ENCODE peak calls at places on chromosomes 2 and 18, in five cellular contexts. One of them, this sample, is unnamed.

GRCh38 chr2:180050246-180050645 is 43.1 kb upstream of the CWC22 start:
- DNase-seq in stimulated activated CD8-positive, alpha-beta memory T cell treated with anti-CD3 and anti-CD28 coated beads, Interleukin-15, amount 100 ng/mL, for 24 hours: no peak
- DNase-seq in heart right ventricle: no peak
- DNase-seq in hepatic stellate cell: no peak
- DNase-seq in NCI-H510A treated with DMSO at 0.1 percent for 48 hours: no peak
- DNase-seq in this sample: no peak

GRCh38 chr2:124325667-124326425 is 300.8 kb downstream of the CNTNAP5 start:
- DNase-seq in stimulated activated CD8-positive, alpha-beta memory T cell treated with anti-CD3 and anti-CD28 coated beads, Interleukin-15, amount 100 ng/mL, for 24 hours: no peak
- DNase-seq in heart right ventricle: no peak
- DNase-seq in hepatic stellate cell: peak
- DNase-seq in NCI-H510A treated with DMSO at 0.1 percent for 48 hours: peak
- DNase-seq in this sample: no peak

GRCh38 chr2:62099523-62100175 is 96.3 kb upstream of the B3GNT2 start:
- DNase-seq in stimulated activated CD8-positive, alpha-beta memory T cell treated with anti-CD3 and anti-CD28 coated beads, Interleukin-15, amount 100 ng/mL, for 24 hours: no peak
- DNase-seq in heart right ventricle: no peak
- DNase-seq in hepatic stellate cell: no peak
- DNase-seq in NCI-H510A treated with DMSO at 0.1 percent for 48 hours: no peak
- DNase-seq in this sample: no peak

GRCh38 chr18:77191241-77191751 is 58.4 kb upstream of the GALR1 start:
- DNase-seq in stimulated activated CD8-positive, alpha-beta memory T cell treated with anti-CD3 and anti-CD28 coated beads, Interleukin-15, amount 100 ng/mL, for 24 hours: no peak
- DNase-seq in heart right ventricle: no peak
- DNase-seq in hepatic stellate cell: no peak
- DNase-seq in NCI-H510A treated with DMSO at 0.1 percent for 48 hours: no peak
- DNase-seq in this sample: no peak

GRCh38 chr2:240362216-240362755 is 73.2 kb upstream of the GPC1 start:
- DNase-seq in stimulated activated CD8-positive, alpha-beta memory T cell treated with anti-CD3 and anti-CD28 coated beads, Interleukin-15, amount 100 ng/mL, for 24 hours: no peak
- DNase-seq in heart right ventricle: no peak
- DNase-seq in hepatic stellate cell: no peak
- DNase-seq in NCI-H510A treated with DMSO at 0.1 percent for 48 hours: no peak
- DNase-seq in this sample: no peak

GRCh38 chr2:241925821-241926441 is 56.4 kb downstream of the RTP5 start:
- DNase-seq in stimulated activated CD8-positive, alpha-beta memory T cell treated with anti-CD3 and anti-CD28 coated beads, Interleukin-15, amount 100 ng/mL, for 24 hours: no peak
- DNase-seq in heart right ventricle: no peak
- DNase-seq in hepatic stellate cell: no peak
- DNase-seq in NCI-H510A treated with DMSO at 0.1 percent for 48 hours: no peak
- DNase-seq in this sample: no peak

GRCh38 chr2:219737270-219737691 is 109.9 kb downstream of the SLC4A3 start:
- DNase-seq in stimulated activated CD8-positive, alpha-beta memory T cell treated with anti-CD3 and anti-CD28 coated beads, Interleukin-15, amount 100 ng/mL, for 24 hours: no peak
- DNase-seq in heart right ventricle: peak
- DNase-seq in hepatic stellate cell: peak
- DNase-seq in NCI-H510A treated with DMSO at 0.1 percent for 48 hours: peak
- DNase-seq in this sample: no peak

GRCh38 chr2:48844418-48845155 is 89.1 kb upstream of the LHCGR start:
- DNase-seq in stimulated activated CD8-positive, alpha-beta memory T cell treated with anti-CD3 and anti-CD28 coated beads, Interleukin-15, amount 100 ng/mL, for 24 hours: no peak
- DNase-seq in heart right ventricle: no peak
- DNase-seq in hepatic stellate cell: peak
- DNase-seq in NCI-H510A treated with DMSO at 0.1 percent for 48 hours: no peak
- DNase-seq in this sample: no peak

GRCh38 chr18:907171-907879 is 2.7 kb downstream of the ADCYAP1 start:
- DNase-seq in stimulated activated CD8-positive, alpha-beta memory T cell treated with anti-CD3 and anti-CD28 coated beads, Interleukin-15, amount 100 ng/mL, for 24 hours: no peak
- DNase-seq in heart right ventricle: no peak
- DNase-seq in hepatic stellate cell: no peak
- DNase-seq in NCI-H510A treated with DMSO at 0.1 percent for 48 hours: peak
- DNase-seq in this sample: no peak

GRCh38 chr18:40855661-40856060 is 1099.4 kb upstream of the PIK3C3 start:
- DNase-seq in stimulated activated CD8-positive, alpha-beta memory T cell treated with anti-CD3 and anti-CD28 coated beads, Interleukin-15, amount 100 ng/mL, for 24 hours: no peak
- DNase-seq in heart right ventricle: no peak
- DNase-seq in hepatic stellate cell: no peak
- DNase-seq in NCI-H510A treated with DMSO at 0.1 percent for 48 hours: no peak
- DNase-seq in this sample: no peak